ENCODE peak calls at places on chromosomes 11 and 22, in ten cellular contexts. X is effector memory CD4-positive, alpha-beta T cell; H is psoas muscle; E is tibial artery; N is mesenchymal stem cell; F is SJSA1; V is A549; U is SK-N-SH; Y is left ventricle myocardium inferior; K is MM.1S. C is an unnamed sample.
A peak's percentile ranks its signal among the peaks of the same experiment; 100 is the strongest.

GRCh38 chr11:24142062-24142461 is 354.8 kb upstream of the LUZP2 start:
- DNase-seq in Y (no peak), U (no peak), F (no peak), H (no peak), K (no peak), V (no peak), X (no peak), N (no peak), E (no peak), C (no peak)

GRCh38 chr11:62560566-62561103 is 13.1 kb downstream of the EEF1G start:
- DNase-seq in F (peak; percentile 99), N (peak; percentile 97), K (peak; percentile 63), V (peak; percentile 95), X (peak; percentile 73), Y (peak; percentile 82), E (peak; percentile 91), H (peak; percentile 90), U (peak; percentile 65), C (no peak)

GRCh38 chr11:3808846-3809623 is 675 bp downstream of the PGAP2 start:
- DNase-seq in V (peak; percentile 81), Y (no peak), F (peak; percentile 31), H (no peak), K (peak; percentile 86), X (peak; percentile 12), E (no peak), U (peak; percentile 68), N (peak; percentile 54), C (no peak)

GRCh38 chr11:795638-796564 is 2.2 kb downstream of the SLC25A22 start:
- DNase-seq in F (peak; percentile 69), K (peak; percentile 83), X (peak; percentile 71), H (peak; percentile 76), Y (peak; percentile 77), V (no peak), N (peak; percentile 93), E (peak; percentile 82), U (peak; percentile 84), C (no peak)

GRCh38 chr11:69120096-69120875 is 35.4 kb upstream of the SMIM38 start:
- DNase-seq in Y (no peak), E (no peak), F (no peak), V (no peak), K (no peak), U (no peak), H (no peak), X (no peak), N (no peak), C (no peak)

GRCh38 chr11:62806611-62807121 is 1.4 kb upstream of the NXF1 start:
- DNase-seq in X (no peak), H (peak; percentile 43), F (no peak), V (no peak), K (peak; percentile 61), U (no peak), Y (no peak), E (peak; percentile 40), N (peak; percentile 62), C (no peak)

GRCh38 chr22:45254789-45255261 is 14.1 kb upstream of the KIAA0930 start:
- DNase-seq in H (no peak), E (no peak), V (no peak), F (peak; percentile 37), X (no peak), N (no peak), Y (no peak), K (no peak), U (no peak), C (no peak)

GRCh38 chr22:36971305-36971704 is 47.9 kb downstream of the TST start:
- DNase-seq in F (no peak), K (no peak), U (no peak), Y (no peak), V (no peak), E (no peak), H (no peak), X (no peak), N (no peak), C (no peak)

GRCh38 chr11:133082851-133083488 is 449.3 kb downstream of the OPCML start:
- DNase-seq in Y (peak; percentile 48), F (peak; percentile 10), V (peak; percentile 27), N (peak; percentile 31), E (no peak), X (peak; percentile 13), H (peak; percentile 65), U (peak; percentile 95), K (peak; percentile 59), C (peak; percentile 27)

GRCh38 chr22:17436382-17436951 is 67.2 kb downstream of the CECR2 start:
- DNase-seq in U (no peak), F (no peak), H (no peak), Y (no peak), E (no peak), V (no peak), N (no peak), X (no peak), K (peak; percentile 83), C (no peak)

DNA sequence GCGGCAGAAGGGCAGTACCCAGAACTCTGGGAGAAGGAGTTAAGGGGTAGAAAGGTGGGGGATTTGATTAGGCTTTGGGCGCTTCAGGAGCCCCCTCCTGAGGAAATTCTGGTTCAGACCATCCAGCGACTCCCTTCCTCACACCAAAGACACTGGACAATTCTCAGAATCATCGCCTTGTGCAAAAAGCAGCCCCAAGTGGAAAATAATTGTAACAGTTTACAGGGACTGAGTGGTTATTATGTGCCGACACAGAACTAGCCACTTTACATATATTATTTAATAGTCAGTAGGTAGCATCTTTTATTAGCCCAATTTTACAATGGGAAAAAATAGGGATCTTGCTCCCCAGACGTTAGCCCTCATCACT is 667 bp upstream of the TRIM3 start:
- DNase-seq in F (no peak), U (no peak), X (no peak), K (no peak), Y (no peak), H (no peak), N (no peak), E (no peak), V (no peak), C (no peak)
- H3K27ac ChIP-seq in F (peak overlapping the region; percentile 46), U (peak overlapping the region; percentile 96), X (peak overlapping the region; percentile 65), K (no peak overlapping the region), Y (peak overlapping the region; percentile 91), H (peak overlapping the region; percentile 93), N (peak overlapping the region; percentile 92), E (peak overlapping the region; percentile 84), V (peak overlapping the region; percentile 92), C (no peak overlapping the region)

GRCh38 chr22:26170112-26170492 is 840 bp downstream of the SEZ6L start:
- DNase-seq in N (no peak), E (no peak), Y (no peak), V (no peak), U (no peak), K (no peak), F (no peak), H (no peak), X (no peak), C (no peak)

GRCh38 chr22:26169312-26170111 is at the start of gene SEZ6L:
- DNase-seq in V (no peak), F (no peak), H (peak; percentile 18), Y (peak; percentile 22), X (no peak), K (no peak), E (no peak), N (no peak), U (peak; percentile 90), C (no peak)

GRCh38 chr22:26174280-26174679 is 5.0 kb downstream of the SEZ6L start:
- DNase-seq in V (peak; percentile 3), Y (no peak), U (peak; percentile 42), F (no peak), H (no peak), K (no peak), E (no peak), X (no peak), N (no peak), C (no peak)

GRCh38 chr22:26170795-26171194 is 1.5 kb downstream of the SEZ6L start:
- DNase-seq in Y (peak; percentile 13), U (peak; percentile 62), N (no peak), F (no peak), E (no peak), V (no peak), X (no peak), H (peak; percentile 17), K (no peak), C (no peak)

GRCh38 chr22:26172389-26172990 is 3.2 kb downstream of the SEZ6L start:
- DNase-seq in U (peak; percentile 61), F (peak; percentile 21), V (peak; percentile 35), Y (no peak), E (no peak), X (peak; percentile 5), N (peak; percentile 1), K (peak; percentile 56), H (peak; percentile 17), C (no peak)
- H3K9me3 ChIP-seq in U (no peaks in the 10 kb centered on the region), F (no peaks in the 10 kb centered on the region), V (no peaks in the 10 kb centered on the region), Y (no peaks in the 10 kb centered on the region), E (no peaks in the 10 kb centered on the region), X (no peaks in the 10 kb centered on the region), N (no peaks in the 10 kb centered on the region), K (no peaks in the 10 kb centered on the region), H (no peaks in the 10 kb centered on the region), C (no peaks in the 10 kb centered on the region)

GRCh38 chr11:124717786-124718634 is 21.7 kb upstream of the NRGN start:
- DNase-seq in H (peak; percentile 37), E (no peak), F (peak; percentile 7), N (peak; percentile 20), K (peak; percentile 12), Y (peak; percentile 56), X (no peak), V (no peak), U (peak; percentile 79), C (no peak)
- H3K27ac ChIP-seq in H (no peak overlapping the region), E (peak overlapping the region; percentile 74), F (no peak overlapping the region), N (no peak overlapping the region), K (no peak overlapping the region), Y (peak overlapping the region; percentile 78), X (no peak overlapping the region), V (peak overlapping the region; percentile 16), U (no peak overlapping the region), C (no peak overlapping the region)

GRCh38 chr22:48624401-48624800 is 1203.3 kb downstream of the BRD1 start:
- DNase-seq in N (no peak), V (no peak), K (no peak), U (no peak), X (no peak), Y (no peak), E (no peak), F (no peak), H (no peak), C (no peak)
- H3K9me3 ChIP-seq in N (no peaks in the 10 kb centered on the region), V (no peaks in the 10 kb centered on the region), K (no peaks in the 10 kb centered on the region), U (no peaks in the 10 kb centered on the region), X (no peaks in the 10 kb centered on the region), Y (no peaks in the 10 kb centered on the region), E (no peaks in the 10 kb centered on the region), F (peaks cover 3% of the 10 kb centered on the region), H (no peaks in the 10 kb centered on the region), C (peaks cover 21% of the 10 kb centered on the region)

GRCh38 chr22:35918466-35918865 is 110.2 kb downstream of the RBFOX2 start:
- DNase-seq in E (no peak), X (no peak), Y (no peak), K (no peak), N (no peak), V (no peak), H (no peak), U (no peak), F (no peak), C (no peak)
- H3K27ac ChIP-seq in E (peak overlapping the region; percentile 10), X (no peak overlapping the region), Y (peak overlapping the region; percentile 87), K (no peak overlapping the region), N (no peak overlapping the region), V (no peak overlapping the region), H (peak overlapping the region; percentile 75), U (no peak overlapping the region), F (no peak overlapping the region), C (no peak overlapping the region)

GRCh38 chr11:12027844-12028243 is 19.4 kb upstream of the DKK3 start:
- DNase-seq in H (no peak), V (no peak), Y (no peak), X (no peak), E (no peak), U (no peak), K (no peak), N (no peak), F (no peak), C (no peak)
- H3K9me3 ChIP-seq in H (no peaks in the 10 kb centered on the region), V (peaks cover 19% of the 10 kb centered on the region), Y (peaks cover 10% of the 10 kb centered on the region), X (no peaks in the 10 kb centered on the region), E (no peaks in the 10 kb centered on the region), U (peaks cover 7% of the 10 kb centered on the region), K (no peaks in the 10 kb centered on the region), N (peaks cover 3% of the 10 kb centered on the region), F (peaks cover 2% of the 10 kb centered on the region), C (no peaks in the 10 kb centered on the region)

GRCh38 chr11:78840190-78840589 is 265.5 kb upstream of the NARS2 start:
- DNase-seq in H (no peak), X (no peak), E (no peak), N (no peak), F (no peak), K (no peak), Y (no peak), U (peak; percentile 36), V (no peak), C (no peak)
- H3K27ac ChIP-seq in H (no peak overlapping the region), X (no peak overlapping the region), E (no peak overlapping the region), N (no peak overlapping the region), F (no peak overlapping the region), K (no peak overlapping the region), Y (peak overlapping the region; percentile 57), U (peak overlapping the region; percentile 69), V (no peak overlapping the region), C (no peak overlapping the region)

C was measured in iPS DF 6.9.